ENCODE peak calls at places on chromosomes 5 and 9, in seven cellular contexts. W is fibroblast of pulmonary artery, O is HL-60, K is choroid plexus epithelial cell, S is lung, E is pancreas, A is colonic mucosa. F is an unnamed sample.

GRCh38 chr9:35398651-35399335 is 91.1 kb upstream of the RUSC2 start:
- DNase-seq in S (peak; percentile 13), W (no peak), E (no peak), A (no peak), K (no peak), O (no peak), F (no peak)

GRCh38 chr5:149636191-149636860 is 55.0 kb downstream of the ARHGEF37 start:
- DNase-seq in O (no peak), A (no peak), W (no peak), S (no peak), K (no peak), E (no peak), F (no peak)

GRCh38 chr5:140189977-140190867 is 15.2 kb downstream of the CYSTM1 start:
- DNase-seq in S (no peak), O (no peak), W (peak; percentile 72), A (no peak), E (no peak), K (peak; percentile 66), F (peak; percentile 50)

GRCh38 chr5:150410524-150411244 is 2.0 kb downstream of the CD74 start:
- DNase-seq in E (peak; percentile 80), S (peak; percentile 78), W (peak; percentile 79), O (peak; percentile 70), K (peak; percentile 87), A (peak; percentile 80), F (peak; percentile 65)

GRCh38 chr5:9283021-9283420 is 262.9 kb downstream of the SEMA5A start:
- DNase-seq in W (no peak), K (no peak), O (no peak), A (no peak), S (no peak), E (no peak), F (peak; percentile 9)

GRCh38 chr5:54021413-54022155 is 288.8 kb downstream of the ARL15 start:
- DNase-seq in K (peak; percentile 66), E (no peak), O (no peak), A (no peak), W (peak; percentile 61), S (no peak), F (peak; percentile 19)

GRCh38 chr9:136107953-136108647 is 10.6 kb downstream of the TMEM250 start:
- DNase-seq in K (no peak), S (no peak), E (no peak), A (peak; percentile 78), W (no peak), O (no peak), F (no peak)

GRCh38 chr5:81400375-81400774 is 6.4 kb upstream of the ACOT12 start:
- DNase-seq in E (no peak), W (no peak), K (no peak), O (no peak), A (no peak), S (no peak), F (no peak)

GRCh38 chr5:6704361-6704851 is 8.8 kb upstream of the TENT4A start:
- DNase-seq in O (no peak), A (peak; percentile 18), S (peak; percentile 50), E (peak; percentile 40), W (peak; percentile 88), K (peak; percentile 94), F (peak; percentile 88)

GRCh38 chr9:86413966-86414880 is 60.0 kb upstream of the TUT7 start:
- DNase-seq in S (no peak), W (peak; percentile 67), E (no peak), A (no peak), O (no peak), K (peak; percentile 66), F (peak; percentile 62)

GRCh38 chr5:143355710-143356109 is 47.8 kb downstream of the NR3C1 start:
- DNase-seq in A (peak; percentile 50), O (peak; percentile 27), W (peak; percentile 96), K (peak; percentile 98), E (peak; percentile 71), S (peak; percentile 44), F (peak; percentile 90)

GRCh38 chr9:34653610-34654072 is 1.7 kb downstream of the IL11RA start:
- DNase-seq in S (no peak), E (no peak), W (peak; percentile 46), O (no peak), K (peak; percentile 20), A (no peak), F (no peak)

GRCh38 chr9:75359638-75360037 is 271.3 kb downstream of the OSTF1 start:
- DNase-seq in S (no peak), O (no peak), A (no peak), W (no peak), E (no peak), K (no peak), F (no peak)

GRCh38 chr9:90641868-90642558 is 611 bp downstream of the DIRAS2 start:
- DNase-seq in S (no peak), A (no peak), W (no peak), O (no peak), K (peak; percentile 2), E (no peak), F (peak; percentile 5)
- H3K4me3 ChIP-seq in S (no peak overlapping the region), A (peak overlapping the region; percentile 37), W (no peak overlapping the region), O (no peak overlapping the region), K (no peak overlapping the region), E (peak overlapping the region; percentile 27), F (peak overlapping the region; percentile 27)

GRCh38 chr5:111070272-111071134 is 1.0 kb upstream of the TSLP start:
- DNase-seq in W (no peak), S (no peak), O (no peak), K (peak; percentile 36), A (no peak), E (no peak), F (peak; percentile 32)
- TF ChIP-seq CTCF in W (no peak), S (no peak), O (no peak), K (peak; percentile 32), A (no peak), E (no peak), F (peak; percentile 17)

DNA sequence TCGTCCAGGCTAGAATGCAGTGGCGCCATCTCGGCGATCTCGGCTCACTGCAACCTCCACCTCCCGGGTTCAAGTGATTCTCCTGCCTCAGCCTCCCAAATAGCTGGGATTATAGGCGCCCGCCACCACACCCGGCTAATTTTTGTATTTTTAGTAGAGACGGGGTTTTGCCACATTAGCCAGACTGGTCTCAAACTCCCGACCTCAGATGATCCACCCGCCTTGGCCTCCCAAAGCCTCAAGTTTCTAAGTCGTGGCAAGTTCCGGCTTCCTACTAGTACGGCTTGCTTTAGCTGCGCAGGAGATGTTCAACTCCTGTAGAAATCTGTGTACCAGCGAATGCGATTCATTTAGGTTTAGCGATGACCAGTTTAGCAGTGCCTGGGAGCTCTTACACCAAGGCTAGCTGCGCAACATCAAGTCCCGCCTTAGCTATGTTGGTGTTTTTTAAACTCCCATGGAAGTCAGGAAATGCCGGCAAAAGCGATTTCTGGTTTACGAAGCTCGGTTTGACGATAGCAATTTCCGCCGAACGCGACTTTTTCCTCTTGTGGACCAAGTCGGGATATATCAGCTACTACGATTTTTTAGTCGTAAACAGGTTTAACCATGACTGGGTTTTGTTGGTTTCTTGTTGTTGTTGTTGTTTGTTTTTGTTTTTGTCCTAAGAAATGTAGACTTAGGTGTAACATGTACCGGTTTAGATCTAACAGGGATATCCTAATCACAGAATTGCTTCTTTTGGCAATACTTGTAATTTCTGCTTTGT is 46.4 kb downstream of the ANXA2R start:
- DNase-seq in A (peak; percentile 35), W (peak; percentile 93), E (no peak), K (peak; percentile 89), S (no peak), O (peak; percentile 59), F (peak; percentile 89)
- H3K4me3 ChIP-seq in A (peak overlapping the region; percentile 25), W (peak overlapping the region; percentile 80), E (no peak overlapping the region), K (peak overlapping the region; percentile 68), S (peak overlapping the region; percentile 43), O (peak overlapping the region; percentile 23), F (peak overlapping the region; percentile 69)

GRCh38 chr5:59665086-59665831 is 228.3 kb downstream of the PDE4D start:
- DNase-seq in A (no peak), E (no peak), W (peak; percentile 39), K (peak; percentile 69), O (no peak), S (no peak), F (no peak)

GRCh38 chr5:59661939-59662615 is 231.4 kb downstream of the PDE4D start:
- DNase-seq in W (peak; percentile 43), A (no peak), O (no peak), E (no peak), K (peak; percentile 62), S (no peak), F (peak; percentile 53)

GRCh38 chr5:59656351-59657254 is 236.9 kb downstream of the PDE4D start:
- DNase-seq in W (peak; percentile 16), K (peak; percentile 50), E (no peak), A (no peak), O (no peak), S (no peak), F (no peak)

GRCh38 chr5:59661306-59661705 is 232.2 kb downstream of the PDE4D start:
- DNase-seq in O (no peak), A (no peak), S (no peak), K (peak; percentile 30), W (no peak), E (no peak), F (peak; percentile 15)

DNA sequence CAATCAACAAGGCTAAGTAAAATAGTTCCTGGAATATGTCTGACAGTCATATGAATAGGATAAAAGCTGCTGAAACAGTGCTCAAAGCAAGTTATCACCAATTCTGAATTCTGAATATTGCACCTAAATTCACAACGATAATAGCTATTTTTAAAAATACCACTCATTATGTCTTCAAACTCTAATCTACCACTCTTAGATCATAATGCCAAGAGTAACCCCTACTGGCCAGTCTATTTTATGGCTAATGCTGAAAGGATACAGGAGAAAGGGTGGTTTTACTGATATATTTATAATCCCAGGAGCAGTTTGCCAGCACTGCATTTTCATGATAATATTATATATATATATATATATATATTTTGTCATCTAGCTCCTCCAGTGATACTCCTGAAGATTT is 232.8 kb downstream of the PDE4D start:
- DNase-seq in O (no peak), A (no peak), S (no peak), W (peak; percentile 60), E (no peak), K (peak; percentile 82), F (peak; percentile 62)
- TF ChIP-seq CTCF in O (no peak), A (peak; percentile 13), S (no peak), W (peak; percentile 55), E (no peak), K (peak; percentile 61), F (peak; percentile 62)

DNA sequence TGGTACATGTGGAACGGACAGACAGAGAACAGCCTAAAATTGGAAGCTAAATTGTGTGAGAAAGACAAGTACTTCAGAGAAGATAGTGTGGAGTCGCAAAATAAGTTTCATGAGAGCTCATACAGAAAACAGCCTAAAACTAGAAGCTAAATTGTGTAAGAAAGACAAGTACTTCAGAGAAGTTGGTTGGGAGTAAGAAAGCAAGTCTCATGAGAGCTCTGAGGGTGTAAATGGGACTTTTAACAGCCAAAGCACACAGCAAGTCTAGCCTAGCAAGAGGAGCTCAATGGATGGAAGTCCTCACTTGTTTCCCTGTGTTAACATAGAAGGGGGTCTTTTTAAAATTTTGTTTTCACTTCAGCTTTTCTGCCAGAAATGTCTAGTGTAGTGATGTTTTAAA is 93.1 kb downstream of the STK32A start:
- DNase-seq in E (no peak), S (no peak), W (no peak), O (no peak), A (no peak), K (no peak), F (no peak)
- H3K4me3 ChIP-seq in E (no peak overlapping the region), S (no peak overlapping the region), W (no peak overlapping the region), O (no peak overlapping the region), A (no peak overlapping the region), K (no peak overlapping the region), F (no peak overlapping the region)

GRCh38 chr5:1105350-1106265 is 6.3 kb downstream of the SLC12A7 start:
- DNase-seq in A (peak; percentile 92), K (no peak), W (no peak), O (no peak), S (no peak), E (peak; percentile 67), F (no peak)
- TF ChIP-seq CTCF in A (no peak), K (no peak), W (no peak), O (no peak), S (no peak), E (no peak), F (no peak)

F was measured in astrocyte of the spinal cord.